ENCODE peak calls at places on chromosomes 11 and 22, in eight cellular contexts. One of them, this sample, is unnamed.

GRCh38 chr11:33912405-33913361 is 20.8 kb upstream of the LMO2 start:
- DNase-seq in nucleus accumbens: no peak
- DNase-seq in activated T-cell treated with anti-CD3 and anti-CD28 coated beads, Interleukin-2, amount 50 U/mL, for 4 hours: no peak
- DNase-seq in stimulated activated CD4-positive, alpha-beta T cell treated with anti-CD3 and anti-CD28 coated beads, TNF-alpha, amount 100 ng/mL, for 24 hours: no peak
- DNase-seq in NCI-H524: peak; percentile 59
- DNase-seq in MM.1S: no peak
- DNase-seq in NCI-H510A treated with DMSO at 0.1 percent for 48 hours: peak; percentile 33
- DNase-seq in activated CD8-positive, alpha-beta memory T cell treated with anti-CD3 and anti-CD28 coated beads for 48 hours: no peak
- DNase-seq in this sample: no peak

GRCh38 chr11:78418584-78419211 is 1.1 kb upstream of the GAB2 start:
- DNase-seq in nucleus accumbens: no peak
- DNase-seq in stimulated activated CD4-positive, alpha-beta T cell treated with anti-CD3 and anti-CD28 coated beads, TNF-alpha, amount 100 ng/mL, for 24 hours: no peak
- DNase-seq in NCI-H524: no peak
- DNase-seq in activated CD8-positive, alpha-beta memory T cell treated with anti-CD3 and anti-CD28 coated beads for 48 hours: no peak
- DNase-seq in NCI-H510A treated with DMSO at 0.1 percent for 48 hours: peak; percentile 23
- DNase-seq in MM.1S: no peak
- DNase-seq in activated T-cell treated with anti-CD3 and anti-CD28 coated beads, Interleukin-2, amount 50 U/mL, for 4 hours: no peak
- DNase-seq in this sample: no peak

GRCh38 chr11:12478743-12479142 is 101.4 kb downstream of the PARVA start:
- DNase-seq in NCI-H524: no peak
- DNase-seq in nucleus accumbens: no peak
- DNase-seq in stimulated activated CD4-positive, alpha-beta T cell treated with anti-CD3 and anti-CD28 coated beads, TNF-alpha, amount 100 ng/mL, for 24 hours: no peak
- DNase-seq in NCI-H510A treated with DMSO at 0.1 percent for 48 hours: no peak
- DNase-seq in activated T-cell treated with anti-CD3 and anti-CD28 coated beads, Interleukin-2, amount 50 U/mL, for 4 hours: no peak
- DNase-seq in MM.1S: no peak
- DNase-seq in activated CD8-positive, alpha-beta memory T cell treated with anti-CD3 and anti-CD28 coated beads for 48 hours: no peak
- DNase-seq in this sample: no peak

GRCh38 chr11:74366576-74366975 is 31.7 kb downstream of the PGM2L1 start:
- DNase-seq in NCI-H524: no peak
- DNase-seq in MM.1S: no peak
- DNase-seq in nucleus accumbens: no peak
- DNase-seq in activated T-cell treated with anti-CD3 and anti-CD28 coated beads, Interleukin-2, amount 50 U/mL, for 4 hours: no peak
- DNase-seq in activated CD8-positive, alpha-beta memory T cell treated with anti-CD3 and anti-CD28 coated beads for 48 hours: no peak
- DNase-seq in stimulated activated CD4-positive, alpha-beta T cell treated with anti-CD3 and anti-CD28 coated beads, TNF-alpha, amount 100 ng/mL, for 24 hours: no peak
- DNase-seq in NCI-H510A treated with DMSO at 0.1 percent for 48 hours: no peak
- DNase-seq in this sample: no peak

GRCh38 chr22:23163665-23164064 is 16.6 kb upstream of the BCR start:
- DNase-seq in activated CD8-positive, alpha-beta memory T cell treated with anti-CD3 and anti-CD28 coated beads for 48 hours: no peak
- DNase-seq in MM.1S: no peak
- DNase-seq in NCI-H524: no peak
- DNase-seq in stimulated activated CD4-positive, alpha-beta T cell treated with anti-CD3 and anti-CD28 coated beads, TNF-alpha, amount 100 ng/mL, for 24 hours: no peak
- DNase-seq in nucleus accumbens: peak; percentile 42
- DNase-seq in NCI-H510A treated with DMSO at 0.1 percent for 48 hours: no peak
- DNase-seq in activated T-cell treated with anti-CD3 and anti-CD28 coated beads, Interleukin-2, amount 50 U/mL, for 4 hours: no peak
- DNase-seq in this sample: no peak

GRCh38 chr11:9459573-9460321 is 1.1 kb upstream of the ZNF143 start:
- DNase-seq in nucleus accumbens: peak; percentile 7
- DNase-seq in NCI-H510A treated with DMSO at 0.1 percent for 48 hours: peak; percentile 37
- DNase-seq in activated T-cell treated with anti-CD3 and anti-CD28 coated beads, Interleukin-2, amount 50 U/mL, for 4 hours: peak; percentile 36
- DNase-seq in MM.1S: peak; percentile 48
- DNase-seq in stimulated activated CD4-positive, alpha-beta T cell treated with anti-CD3 and anti-CD28 coated beads, TNF-alpha, amount 100 ng/mL, for 24 hours: no peak
- DNase-seq in activated CD8-positive, alpha-beta memory T cell treated with anti-CD3 and anti-CD28 coated beads for 48 hours: no peak
- DNase-seq in NCI-H524: no peak
- DNase-seq in this sample: peak; percentile 21

GRCh38 chr22:26174280-26174679 is 5.0 kb downstream of the SEZ6L start:
- DNase-seq in MM.1S: no peak
- DNase-seq in activated T-cell treated with anti-CD3 and anti-CD28 coated beads, Interleukin-2, amount 50 U/mL, for 4 hours: no peak
- DNase-seq in nucleus accumbens: no peak
- DNase-seq in NCI-H524: peak; percentile 5
- DNase-seq in NCI-H510A treated with DMSO at 0.1 percent for 48 hours: peak; percentile 20
- DNase-seq in stimulated activated CD4-positive, alpha-beta T cell treated with anti-CD3 and anti-CD28 coated beads, TNF-alpha, amount 100 ng/mL, for 24 hours: no peak
- DNase-seq in activated CD8-positive, alpha-beta memory T cell treated with anti-CD3 and anti-CD28 coated beads for 48 hours: no peak
- DNase-seq in this sample: no peak

GRCh38 chr11:6438979-6439571 is 1.7 kb downstream of the HPX start:
- DNase-seq in nucleus accumbens: no peak
- DNase-seq in activated CD8-positive, alpha-beta memory T cell treated with anti-CD3 and anti-CD28 coated beads for 48 hours: no peak
- DNase-seq in stimulated activated CD4-positive, alpha-beta T cell treated with anti-CD3 and anti-CD28 coated beads, TNF-alpha, amount 100 ng/mL, for 24 hours: no peak
- DNase-seq in NCI-H510A treated with DMSO at 0.1 percent for 48 hours: peak; percentile 9
- DNase-seq in NCI-H524: no peak
- DNase-seq in MM.1S: peak; percentile 37
- DNase-seq in activated T-cell treated with anti-CD3 and anti-CD28 coated beads, Interleukin-2, amount 50 U/mL, for 4 hours: peak; percentile 24
- DNase-seq in this sample: no peak

GRCh38 chr11:128933481-128934178 is 9.0 kb downstream of the TP53AIP1 start:
- DNase-seq in activated T-cell treated with anti-CD3 and anti-CD28 coated beads, Interleukin-2, amount 50 U/mL, for 4 hours: no peak
- DNase-seq in NCI-H510A treated with DMSO at 0.1 percent for 48 hours: no peak
- DNase-seq in activated CD8-positive, alpha-beta memory T cell treated with anti-CD3 and anti-CD28 coated beads for 48 hours: no peak
- DNase-seq in stimulated activated CD4-positive, alpha-beta T cell treated with anti-CD3 and anti-CD28 coated beads, TNF-alpha, amount 100 ng/mL, for 24 hours: no peak
- DNase-seq in MM.1S: no peak
- DNase-seq in NCI-H524: peak; percentile 50
- DNase-seq in nucleus accumbens: no peak
- DNase-seq in this sample: no peak

GRCh38 chr11:64001552-64002427 is 15.6 kb downstream of the OTUB1 start:
- DNase-seq in NCI-H524: no peak
- DNase-seq in activated CD8-positive, alpha-beta memory T cell treated with anti-CD3 and anti-CD28 coated beads for 48 hours: no peak
- DNase-seq in activated T-cell treated with anti-CD3 and anti-CD28 coated beads, Interleukin-2, amount 50 U/mL, for 4 hours: no peak
- DNase-seq in stimulated activated CD4-positive, alpha-beta T cell treated with anti-CD3 and anti-CD28 coated beads, TNF-alpha, amount 100 ng/mL, for 24 hours: no peak
- DNase-seq in MM.1S: no peak
- DNase-seq in nucleus accumbens: no peak
- DNase-seq in NCI-H510A treated with DMSO at 0.1 percent for 48 hours: no peak
- DNase-seq in this sample: no peak

GRCh38 chr11:80916180-80916811 is 1475.5 kb upstream of the TENM4 start:
- DNase-seq in activated CD8-positive, alpha-beta memory T cell treated with anti-CD3 and anti-CD28 coated beads for 48 hours: no peak
- DNase-seq in NCI-H510A treated with DMSO at 0.1 percent for 48 hours: no peak
- DNase-seq in activated T-cell treated with anti-CD3 and anti-CD28 coated beads, Interleukin-2, amount 50 U/mL, for 4 hours: no peak
- DNase-seq in MM.1S: no peak
- DNase-seq in nucleus accumbens: no peak
- DNase-seq in NCI-H524: no peak
- DNase-seq in stimulated activated CD4-positive, alpha-beta T cell treated with anti-CD3 and anti-CD28 coated beads, TNF-alpha, amount 100 ng/mL, for 24 hours: no peak
- DNase-seq in this sample: no peak

GRCh38 chr22:39114157-39114511 is 17.1 kb downstream of the APOBEC3H start:
- DNase-seq in MM.1S: no peak
- DNase-seq in activated CD8-positive, alpha-beta memory T cell treated with anti-CD3 and anti-CD28 coated beads for 48 hours: no peak
- DNase-seq in nucleus accumbens: no peak
- DNase-seq in activated T-cell treated with anti-CD3 and anti-CD28 coated beads, Interleukin-2, amount 50 U/mL, for 4 hours: no peak
- DNase-seq in NCI-H524: peak; percentile 42
- DNase-seq in stimulated activated CD4-positive, alpha-beta T cell treated with anti-CD3 and anti-CD28 coated beads, TNF-alpha, amount 100 ng/mL, for 24 hours: no peak
- DNase-seq in NCI-H510A treated with DMSO at 0.1 percent for 48 hours: no peak
- DNase-seq in this sample: no peak